ENCODE peak calls at places on chromosome 7, in four cellular contexts. X is K562, N is HL-60, J is GM12878. S is an unnamed sample.

GRCh38 chr7:7375538-7375937 is 160.1 kb downstream of the COL28A1 start:
- DNase-seq in N (no peak), X (no peak), J (no peak), S (no peak)

GRCh38 chr7:4189151-4189570 is 492.9 kb upstream of the FOXK1 start:
- DNase-seq in X (no peak), J (no peak), N (no peak), S (no peak)

GRCh38 chr7:26200113-26200443 is 468 bp downstream of the HNRNPA2B1 start:
- DNase-seq in N (peak; percentile 57), J (no peak), X (peak; percentile 77), S (no peak)

GRCh38 chr7:4951903-4952636 is 6.9 kb downstream of the MMD2 start:
- DNase-seq in N (peak; percentile 19), J (peak; percentile 13), X (peak; percentile 40), S (no peak)

GRCh38 chr7:17039372-17039771 is 157.6 kb upstream of the AGR3 start:
- DNase-seq in X (no peak), N (no peak), J (no peak), S (no peak)

GRCh38 chr7:29243777-29244655 is 49.4 kb downstream of the CHN2 start:
- DNase-seq in J (peak; percentile 7), N (peak; percentile 70), X (peak; percentile 23), S (no peak)

GRCh38 chr7:41916450-41916927 is 213.6 kb upstream of the INHBA start:
- DNase-seq in X (no peak), J (no peak), N (no peak), S (no peak)

GRCh38 chr7:39410582-39410981 is 155.6 kb upstream of the YAE1 start:
- DNase-seq in N (no peak), X (no peak), J (no peak), S (no peak)

DNA sequence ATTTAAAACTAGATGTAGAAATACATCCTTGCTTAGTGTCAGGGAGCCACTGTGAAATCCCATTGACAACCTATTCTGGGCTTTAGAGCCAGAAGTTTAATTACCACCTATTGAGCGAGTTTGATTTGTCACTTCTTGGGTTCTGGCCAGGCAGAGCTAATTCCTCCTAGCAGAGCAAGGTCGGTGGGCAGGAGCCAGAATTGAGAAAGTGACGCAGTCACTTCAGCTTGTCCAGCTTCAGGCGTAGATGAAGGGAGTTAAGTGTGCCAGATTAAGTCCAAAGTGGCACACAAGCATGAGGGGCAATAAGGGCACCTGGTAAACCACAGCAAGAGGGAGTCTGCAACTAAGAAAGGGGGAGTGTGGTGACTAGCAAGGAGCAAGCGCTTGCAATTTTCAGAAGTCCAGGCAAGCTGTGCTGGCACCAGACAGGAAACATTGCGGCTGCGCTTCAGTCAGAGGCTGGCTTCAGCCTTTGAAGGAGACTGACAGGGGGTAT is 119.4 kb downstream of the ST7 start:
- DNase-seq in X (no peak), J (no peak), N (peak; percentile 53), S (no peak)
- TF ChIP-seq SPI1 in X (no peak), J (no peak), N (no peak), S (no peak)

GRCh38 chr7:1965579-1966294 is 267.0 kb downstream of the MAD1L1 start:
- DNase-seq in J (no peak), N (no peak), X (no peak), S (no peak)
- TF ChIP-seq SPI1 in J (no peak), N (no peak), X (no peak), S (no peak)

GRCh38 chr7:50943482-50943881 is 160.8 kb upstream of the GRB10 start:
- DNase-seq in X (no peak), J (no peak), N (no peak), S (no peak)
- TF ChIP-seq SPI1 in X (no peak), J (no peak), N (no peak), S (no peak)

DNA sequence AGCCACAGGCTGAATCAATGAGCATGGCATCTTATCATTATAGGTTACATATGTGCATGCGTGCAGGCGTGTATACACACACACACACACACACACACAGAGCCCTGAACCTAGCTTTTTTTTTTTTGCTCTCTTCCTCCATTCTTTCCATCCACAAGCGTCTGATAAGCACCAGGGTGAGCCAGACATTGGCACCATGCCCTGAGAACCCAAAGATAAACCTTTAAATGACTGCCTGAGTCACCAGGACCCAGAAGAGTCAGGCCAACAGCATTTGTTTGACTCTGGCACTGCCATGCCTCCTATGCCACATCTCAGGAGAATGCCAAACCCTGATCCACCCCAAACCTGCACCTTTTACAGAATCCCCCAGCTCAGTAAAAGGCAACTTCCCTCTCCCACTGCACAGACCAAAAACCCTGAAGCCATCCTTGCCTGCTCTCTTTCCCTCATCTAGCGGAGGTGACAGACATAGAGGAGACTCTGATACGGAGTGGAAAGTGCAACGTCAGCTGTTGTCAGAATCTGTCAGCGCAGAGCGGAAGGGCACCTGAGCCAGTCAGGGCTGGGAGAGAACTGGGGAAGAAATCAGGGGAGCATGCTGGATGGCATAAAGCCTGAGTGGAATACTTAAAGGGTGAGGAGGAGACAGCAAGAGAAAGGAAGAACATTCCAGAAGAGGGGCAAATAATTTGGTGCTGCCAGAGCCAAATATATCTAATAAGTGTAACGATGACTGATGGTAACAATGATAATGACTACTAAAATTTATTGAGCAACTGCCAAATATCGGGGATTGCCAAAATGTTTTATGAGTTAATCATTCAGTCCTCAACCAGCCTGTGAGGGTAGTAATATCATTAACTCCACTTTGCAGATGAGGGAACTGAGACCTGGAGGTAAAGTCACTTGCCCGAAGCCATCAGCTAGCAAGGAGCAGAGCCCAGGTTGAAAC is 3.2 kb downstream of the PARP12 start:
- DNase-seq in N (no peak), X (peak; percentile 59), J (no peak), S (no peak)
- TF ChIP-seq SPI1 in N (no peak), X (no peak), J (no peak), S (peak; percentile 7)

GRCh38 chr7:139771001-139771956 is 6.5 kb downstream of the HIPK2 start:
- DNase-seq in J (no peak), X (no peak), N (no peak), S (no peak)
- TF ChIP-seq SPI1 in J (no peak), X (no peak), N (no peak), S (no peak)

GRCh38 chr7:102154425-102154824 is 132.2 kb upstream of the SH2B2 start:
- DNase-seq in X (no peak), J (no peak), N (no peak), S (no peak)

GRCh38 chr7:102150266-102150665 is 136.4 kb upstream of the SH2B2 start:
- DNase-seq in N (no peak), J (no peak), X (no peak), S (no peak)

GRCh38 chr7:102153586-102153948 is 133.1 kb upstream of the SH2B2 start:
- DNase-seq in J (no peak), X (no peak), N (no peak), S (no peak)

GRCh38 chr7:102155821-102156441 is 130.7 kb upstream of the SH2B2 start:
- DNase-seq in J (no peak), X (peak; percentile 83), N (no peak), S (no peak)

DNA sequence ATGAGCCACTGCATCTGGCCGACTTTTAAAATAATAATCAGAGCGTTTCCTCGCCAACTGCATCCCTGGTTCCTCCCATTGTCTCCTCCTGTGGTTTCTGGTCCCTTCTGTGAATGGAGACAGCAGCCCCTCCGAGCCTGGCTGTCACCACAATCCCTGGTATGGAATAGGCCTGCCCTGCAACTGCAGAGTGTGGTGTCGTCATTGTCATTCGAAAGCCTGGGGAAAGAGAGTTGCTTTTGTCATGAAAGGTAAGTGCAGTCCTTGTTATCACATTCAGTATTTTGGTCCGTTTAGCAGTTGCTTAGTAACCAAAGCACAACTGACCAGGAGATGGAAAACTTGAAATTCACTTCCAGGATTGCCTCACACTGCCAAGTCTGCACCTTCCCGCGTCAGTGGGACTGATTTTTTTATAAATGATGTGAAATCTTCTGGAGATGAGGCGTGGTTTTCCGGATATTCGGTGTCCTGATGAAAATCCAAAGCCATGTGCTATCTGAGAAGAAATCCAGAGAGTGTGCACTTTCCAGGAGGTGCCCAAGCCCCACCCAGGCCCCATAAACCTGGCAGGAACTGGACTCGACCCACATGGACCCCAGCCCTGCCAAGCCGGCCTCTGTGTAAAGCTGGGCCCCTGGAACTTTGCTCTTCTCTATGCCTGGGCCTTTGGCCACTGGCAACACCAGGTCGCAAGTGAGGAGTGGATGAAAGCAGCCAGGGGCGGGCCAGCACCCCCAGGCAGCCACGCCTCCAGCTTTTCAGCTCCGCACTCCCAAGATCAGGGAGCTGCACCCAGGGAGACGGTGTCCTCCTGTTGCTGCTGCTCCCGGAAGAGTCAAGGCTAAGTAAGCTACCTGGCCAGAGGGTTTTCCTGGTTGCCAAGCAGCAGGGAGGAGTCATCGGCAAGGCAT is 133.7 kb upstream of the SH2B2 start:
- DNase-seq in X (no peak), N (no peak), J (no peak), S (no peak)
- TF ChIP-seq SPI1 in X (no peak), N (no peak), J (no peak), S (no peak)

DNA sequence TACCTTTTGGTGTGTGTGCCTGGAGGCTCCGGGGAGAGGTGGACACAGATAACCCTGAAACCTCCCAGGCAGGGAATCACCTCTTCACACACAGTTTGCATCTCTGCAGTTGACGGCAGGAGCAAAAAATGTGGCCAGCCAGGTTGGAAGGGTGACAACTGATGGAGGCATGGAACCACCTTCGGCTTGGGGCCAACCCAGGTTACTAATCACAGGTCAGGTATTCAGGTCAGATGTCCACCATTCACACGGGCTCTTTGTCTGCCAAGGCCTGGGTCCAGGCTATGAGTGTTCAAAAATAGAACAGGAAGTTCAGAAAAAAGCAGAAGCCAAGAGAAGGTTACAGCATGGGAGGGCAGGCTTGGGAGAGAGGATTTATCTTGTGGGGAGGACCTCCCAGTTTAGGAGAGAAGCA is 137.2 kb upstream of the EFCAB10 start:
- DNase-seq in J (no peak), N (peak; percentile 58), X (no peak), S (no peak)
- TF ChIP-seq SPI1 in J (no peak), N (peak; percentile 92), X (peak; percentile 63), S (no peak)